ENCODE peak calls at places on chromosomes 6 and 20, in four cellular contexts. Z, U, Q and J are unnamed samples.

GRCh38 chr6:118281291-118281690 is 266.8 kb upstream of the PLN start:
- DNase-seq in Z (no peak), U (peak; percentile 11), Q (no peak), J (no peak)

GRCh38 chr20:37202267-37202943 is 23.1 kb upstream of the MROH8 start:
- DNase-seq in Z (peak; percentile 95), U (peak; percentile 81), Q (peak; percentile 88), J (peak; percentile 73)

GRCh38 chr6:41706876-41707564 is 28.4 kb downstream of the TFEB start:
- DNase-seq in Z (peak; percentile 72), U (no peak), Q (no peak), J (no peak)

GRCh38 chr20:17617212-17617867 is 47.5 kb downstream of the DSTN start:
- DNase-seq in Z (peak; percentile 45), U (peak; percentile 42), Q (peak; percentile 53), J (peak; percentile 57)

GRCh38 chr6:9527679-9528286 is 887.1 kb downstream of the TFAP2A start:
- DNase-seq in Z (peak; percentile 52), U (no peak), Q (no peak), J (no peak)

GRCh38 chr20:53100476-53100911 is 128.3 kb downstream of the TSHZ2 start:
- DNase-seq in Z (no peak), U (no peak), Q (no peak), J (peak; percentile 54)

GRCh38 chr6:132611616-132612015 is 12.5 kb downstream of the TAAR2 start:
- DNase-seq in Z (no peak), U (no peak), Q (peak; percentile 57), J (no peak)

GRCh38 chr6:160810238-160810637 is 108.2 kb downstream of the PLG start:
- DNase-seq in Z (no peak), U (peak; percentile 16), Q (peak; percentile 95), J (no peak)

GRCh38 chr6:121093928-121094327 is 240.4 kb downstream of the TBC1D32 start:
- DNase-seq in Z (peak; percentile 55), U (no peak), Q (no peak), J (no peak)

GRCh38 chr6:170366248-170366960 is 59.8 kb downstream of the FAM120B start:
- DNase-seq in Z (no peak), U (peak; percentile 85), Q (no peak), J (no peak)

GRCh38 chr20:58495623-58496428 is 19.4 kb downstream of the APCDD1L start:
- DNase-seq in Z (no peak), U (no peak), Q (no peak), J (no peak)

GRCh38 chr6:96899019-96899418 is 1.3 kb upstream of the NDUFAF4 start:
- DNase-seq in Z (peak; percentile 73), U (peak; percentile 19), Q (peak; percentile 57), J (peak; percentile 70)

GRCh38 chr6:157760589-157761330 is 62.3 kb upstream of the SNX9 start:
- DNase-seq in Z (peak; percentile 82), U (no peak), Q (peak; percentile 86), J (no peak)

GRCh38 chr20:64023278-64024140 is 12.5 kb upstream of the C20orf204 start:
- DNase-seq in Z (no peak), U (no peak), Q (no peak), J (no peak)

GRCh38 chr6:3841711-3842565 is 7.2 kb upstream of the FAM50B start:
- DNase-seq in Z (peak; percentile 39), U (peak; percentile 30), Q (peak; percentile 88), J (no peak)

GRCh38 chr20:6513586-6513985 is 253.9 kb upstream of the BMP2 start:
- DNase-seq in Z (no peak), U (no peak), Q (no peak), J (no peak)

GRCh38 chr6:112770341-112770740 is 423.2 kb downstream of the RFPL4B start:
- DNase-seq in Z (no peak), U (no peak), Q (no peak), J (no peak)

GRCh38 chr6:32114853-32115252 is 5.7 kb upstream of the TNXB start:
- DNase-seq in Z (no peak), U (no peak), Q (peak; percentile 87), J (no peak)

GRCh38 chr20:62412194-62413024 is 5.3 kb upstream of the CABLES2 start:
- DNase-seq in Z (no peak), U (peak; percentile 67), Q (no peak), J (no peak)

GRCh38 chr6:42409582-42409981 is 42.1 kb downstream of the TRERF1 start:
- DNase-seq in Z (no peak), U (no peak), Q (no peak), J (no peak)

GRCh38 chr20:9071976-9072726 is 3.3 kb downstream of the PLCB4 start:
- DNase-seq in Z (no peak), U (no peak), Q (peak; percentile 66), J (no peak)

GRCh38 chr20:17787816-17788215 is 88.0 kb downstream of the BANF2 start:
- DNase-seq in Z (no peak), U (no peak), Q (no peak), J (no peak)

GRCh38 chr6:105077592-105078463 is 102.0 kb downstream of the POPDC3 start:
- DNase-seq in Z (peak; percentile 70), U (peak; percentile 51), Q (peak; percentile 71), J (peak; percentile 77)

GRCh38 chr6:11427827-11428245 is 109.7 kb upstream of the TMEM170B start:
- DNase-seq in Z (no peak), U (peak; percentile 55), Q (peak; percentile 69), J (no peak)

GRCh38 chr20:44714701-44715494 is at the start of gene CCN5:
- DNase-seq in Z (peak; percentile 92), U (peak; percentile 68), Q (peak; percentile 89), J (peak; percentile 57)

GRCh38 chr20:36932476-36933426 is 18.8 kb downstream of the SAMHD1 start:
- DNase-seq in Z (peak; percentile 66), U (peak; percentile 76), Q (no peak), J (no peak)

GRCh38 chr6:99967052-99967451 is 27.0 kb downstream of the MCHR2 start:
- DNase-seq in Z (no peak), U (no peak), Q (no peak), J (no peak)

GRCh38 chr6:144064402-144064830 is 31.0 kb downstream of the SF3B5 start:
- DNase-seq in Z (no peak), U (no peak), Q (no peak), J (peak; percentile 44)
- TF ChIP-seq EZH2 in Z (no peak), U (no peak), Q (no peak), J (peak; percentile 1)

GRCh38 chr20:46023148-46023484 is 5.9 kb upstream of the SLC12A5 start:
- DNase-seq in Z (no peak), U (no peak), Q (no peak), J (no peak)

GRCh38 chr20:46020515-46020914 is 8.5 kb upstream of the SLC12A5 start:
- DNase-seq in Z (no peak), U (no peak), Q (no peak), J (no peak)

GRCh38 chr20:46023999-46024398 is 5.0 kb upstream of the SLC12A5 start:
- DNase-seq in Z (no peak), U (no peak), Q (peak; percentile 54), J (no peak)

GRCh38 chr20:46022411-46023147 is 6.4 kb upstream of the SLC12A5 start:
- DNase-seq in Z (no peak), U (peak; percentile 52), Q (peak; percentile 68), J (peak; percentile 65)

DNA sequence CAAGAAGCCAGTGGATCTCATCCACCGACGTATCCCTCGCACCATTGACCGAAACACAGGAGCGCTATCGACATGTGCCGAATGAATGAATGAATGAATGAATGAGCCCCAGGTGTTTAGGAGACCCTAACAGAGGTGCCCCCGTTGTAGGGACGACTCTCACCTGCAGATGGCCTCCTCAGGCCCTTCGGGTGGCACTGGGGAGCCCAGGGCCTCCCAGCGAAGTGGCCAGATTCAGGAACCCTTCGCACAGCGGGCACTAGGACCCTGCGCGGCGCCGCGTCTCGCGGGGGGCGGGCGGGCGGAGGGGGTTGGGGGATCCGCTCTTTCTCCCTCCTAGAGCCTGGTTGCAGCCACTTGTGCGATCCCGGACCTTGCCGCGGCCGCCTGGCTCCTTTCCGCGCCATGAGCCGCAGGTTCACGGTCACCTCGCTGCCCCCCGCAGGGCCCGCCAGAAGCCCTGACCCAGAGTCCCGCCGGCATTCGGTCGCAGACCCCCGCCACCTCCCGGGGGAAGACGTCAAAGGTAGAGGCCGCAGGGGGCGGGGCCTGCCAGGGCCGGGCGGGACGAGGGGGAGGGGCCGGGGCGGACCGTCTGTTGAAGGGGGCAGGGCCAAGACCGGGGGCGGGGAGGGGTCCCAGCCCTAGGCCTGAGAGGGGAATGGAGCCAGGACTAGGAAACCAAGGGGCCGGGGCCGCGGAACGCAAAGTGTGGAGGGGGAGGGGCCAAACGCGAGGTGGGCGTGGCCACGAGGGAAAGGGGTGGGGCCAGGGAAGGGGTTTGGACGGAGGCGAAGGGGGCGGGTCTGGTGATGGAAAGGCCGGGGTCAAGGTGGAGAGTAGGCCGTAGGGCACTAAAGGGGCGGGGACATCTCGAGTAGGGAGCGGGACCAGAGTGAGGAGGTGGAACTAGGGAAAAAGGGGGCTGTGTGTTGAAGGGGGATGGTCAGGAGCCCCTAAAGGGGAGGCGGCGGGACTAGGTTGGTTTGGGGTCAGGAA is 7.4 kb upstream of the SLC12A5 start:
- DNase-seq in Z (no peak), U (peak; percentile 69), Q (peak; percentile 61), J (peak; percentile 84)
- TF ChIP-seq EZH2 in Z (no peak), U (no peak), Q (no peak), J (no peak)

DNA sequence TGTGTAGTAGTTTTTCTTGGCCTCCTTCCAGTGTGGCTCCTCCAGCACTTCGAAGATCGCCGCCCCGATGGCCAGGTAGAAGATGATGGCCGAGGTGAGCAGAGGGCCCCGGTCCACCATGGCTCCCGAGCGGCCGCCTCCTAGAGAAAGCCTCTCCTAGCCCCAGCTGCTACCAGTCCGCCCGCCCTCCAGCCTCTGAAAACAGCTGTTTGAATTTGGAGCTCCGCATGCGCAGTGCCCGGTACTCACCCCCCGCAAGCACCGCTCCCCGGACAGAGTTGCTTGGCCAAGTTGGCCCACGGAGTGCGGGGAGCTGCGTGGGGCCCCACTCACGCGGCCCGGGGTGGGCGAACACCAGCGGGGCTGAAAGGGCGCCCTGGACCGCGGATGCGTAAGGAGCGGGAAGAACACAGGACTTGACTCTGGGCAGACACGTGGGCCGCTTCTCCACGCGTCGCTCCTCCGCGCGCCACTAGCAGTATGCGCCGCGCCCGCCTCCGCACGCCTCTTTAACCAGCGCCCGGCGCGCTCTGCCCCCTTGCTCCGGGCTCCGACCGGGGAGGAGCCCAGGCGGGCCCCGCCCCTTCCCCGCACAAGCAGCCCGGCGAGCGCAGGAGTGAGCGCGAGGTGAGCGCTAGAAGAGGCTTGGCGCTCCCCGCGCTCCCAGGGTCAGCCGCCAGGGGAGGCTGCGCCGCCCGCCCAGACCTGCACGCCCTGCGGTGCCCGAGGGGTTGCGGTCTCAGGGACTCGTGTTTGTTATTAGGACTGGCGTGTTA is at the start of gene KCNK5:
- DNase-seq in Z (peak; percentile 48), U (peak; percentile 13), Q (peak; percentile 57), J (peak; percentile 32)
- TF ChIP-seq EZH2 in Z (no peak), U (no peak), Q (peak; percentile 53), J (peak; percentile 75)

DNA sequence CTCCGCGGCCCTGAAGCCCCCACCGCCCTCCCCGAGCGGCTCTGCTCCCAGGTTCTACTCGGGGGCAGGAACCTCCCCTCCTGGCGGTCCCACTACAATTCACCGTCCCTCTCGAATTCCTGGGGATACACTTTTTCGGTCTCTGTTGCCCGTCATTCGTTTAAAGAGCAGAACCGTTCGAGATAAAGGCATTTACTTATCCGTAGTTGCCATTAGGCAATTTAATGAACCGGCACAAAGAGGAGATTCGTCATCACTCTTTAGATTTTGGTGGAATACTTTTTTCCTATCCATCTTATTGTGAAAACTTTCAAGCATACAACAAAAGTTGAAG is 1.1 kb upstream of the CD24 start:
- DNase-seq in Z (peak; percentile 10), U (no peak), Q (peak; percentile 26), J (no peak)
- TF ChIP-seq EZH2 in Z (no peak), U (no peak), Q (no peak), J (peak; percentile 42)